ENCODE peak calls at places on chromosome 6, in eight cellular contexts. D is progenitor cell of endocrine pancreas; H is NCI-H2081; E is stimulated activated naive CD8-positive, alpha-beta T cell treated with anti-CD3 and anti-CD28 coated beads, Interleukin-15, Interleukin-2, amounts not matched to agents 100 U/mL and 50 U/mL, for 24 hours; M is NCI-H774; L is fibroblast of pulmonary artery; Y is activated CD8-positive, alpha-beta memory T cell treated with anti-CD3 and anti-CD28 coated beads, Interleukin-2, amount 10 ng/mL, durations not matched to agents 7 days and 5 days; F is NCI-H510A treated with DMSO at 0.1 percent for 48 hours. B is an unnamed sample.

GRCh38 chr6:158031191-158031444 is 49.5 kb downstream of the SYNJ2 start:
- DNase-seq in M (no peak), D (no peak), H (no peak), E (no peak), L (no peak), F (no peak), Y (no peak), B (no peak)

GRCh38 chr6:112502348-112503130 is 155.4 kb downstream of the RFPL4B start:
- DNase-seq in M (no peak), F (no peak), E (no peak), D (no peak), H (no peak), L (peak), Y (no peak), B (no peak)

GRCh38 chr6:132798820-132799538 is 542 bp upstream of the SLC18B1 start:
- DNase-seq in M (peak), E (peak), F (peak), Y (peak), H (peak), L (peak), D (peak), B (peak)

GRCh38 chr6:1389791-1390070 is 355 bp downstream of the FOXF2 start:
- DNase-seq in D (no peak), H (no peak), Y (no peak), L (no peak), E (no peak), F (no peak), M (no peak), B (no peak)

GRCh38 chr6:50821431-50822077 is 2.9 kb downstream of the TFAP2B start:
- DNase-seq in Y (no peak), E (no peak), L (no peak), D (no peak), F (no peak), M (no peak), H (no peak), B (no peak)

GRCh38 chr6:14763139-14763538 is 482.7 kb upstream of the JARID2 start:
- DNase-seq in F (no peak), E (no peak), Y (no peak), L (peak), D (no peak), M (no peak), H (no peak), B (peak)

GRCh38 chr6:113558966-113559365 is 298.2 kb upstream of the MARCKS start:
- DNase-seq in E (no peak), L (peak), M (no peak), D (no peak), H (no peak), Y (no peak), F (no peak), B (peak)

GRCh38 chr6:99589907-99590493 is 16.6 kb upstream of the PRDM13 start:
- DNase-seq in F (no peak), L (no peak), D (no peak), M (no peak), Y (no peak), E (no peak), H (no peak), B (no peak)

GRCh38 chr6:163398796-163399195 is 15.7 kb upstream of the QKI start:
- DNase-seq in L (no peak), Y (no peak), E (no peak), M (no peak), F (no peak), H (no peak), D (no peak), B (no peak)

GRCh38 chr6:21595951-21596378 is 2.4 kb downstream of the SOX4 start:
- DNase-seq in D (no peak), Y (no peak), M (no peak), L (no peak), H (no peak), F (no peak), E (peak), B (no peak)

GRCh38 chr6:142696689-142697088 is 248.3 kb downstream of the HIVEP2 start:
- DNase-seq in H (no peak), F (no peak), E (no peak), L (no peak), M (no peak), Y (no peak), D (no peak), B (no peak)

GRCh38 chr6:37657117-37657886 is 40.4 kb downstream of the MDGA1 start:
- DNase-seq in L (no peak), Y (no peak), H (no peak), D (no peak), E (no peak), M (no peak), F (no peak), B (peak)

GRCh38 chr6:50884364-50884763 is 65.7 kb downstream of the TFAP2B start:
- DNase-seq in M (no peak), L (no peak), Y (no peak), D (no peak), H (no peak), E (no peak), F (no peak), B (no peak)

GRCh38 chr6:158567871-158568401 is 8.0 kb downstream of the TMEM181 start:
- DNase-seq in M (no peak), E (no peak), Y (peak), L (no peak), F (no peak), D (no peak), H (no peak), B (no peak)

GRCh38 chr6:118894425-118895240 is 681 bp downstream of the ASF1A start:
- DNase-seq in H (peak), D (peak), E (peak), Y (peak), F (no peak), L (peak), M (peak), B (peak)

GRCh38 chr6:13165518-13166186 is 162.7 kb downstream of the TBC1D7 start:
- DNase-seq in E (no peak), M (no peak), D (no peak), F (no peak), L (peak), Y (no peak), H (no peak), B (no peak)

GRCh38 chr6:99013661-99014458 is 66.1 kb upstream of the FBXL4 start:
- DNase-seq in Y (no peak), L (no peak), E (no peak), M (no peak), H (no peak), D (no peak), F (no peak), B (peak)

GRCh38 chr6:42988486-42989020 is 4.2 kb downstream of the PPP2R5D start:
- DNase-seq in L (peak), E (no peak), F (no peak), Y (no peak), D (no peak), M (no peak), H (no peak), B (no peak)

GRCh38 chr6:108837236-108837971 is 10.8 kb upstream of the ARMC2 start:
- DNase-seq in E (no peak), Y (no peak), H (no peak), D (no peak), M (no peak), F (no peak), L (no peak), B (no peak)

GRCh38 chr6:166203641-166204222 is 36.1 kb upstream of the TBXT start:
- DNase-seq in M (no peak), D (no peak), L (no peak), H (no peak), Y (no peak), E (no peak), F (no peak), B (no peak)

GRCh38 chr6:111872521-111873177 is 603 bp downstream of the FYN start:
- DNase-seq in D (peak), Y (peak), F (no peak), M (peak), H (peak), L (peak), E (peak), B (peak)

GRCh38 chr6:45411959-45412358 is 34.2 kb upstream of the SUPT3H start:
- DNase-seq in H (no peak), D (no peak), F (no peak), E (no peak), L (no peak), M (no peak), Y (no peak), B (no peak)

GRCh38 chr6:68296126-68296525 is 339.0 kb upstream of the ADGRB3 start:
- DNase-seq in D (no peak), Y (no peak), E (no peak), M (no peak), H (no peak), L (peak), F (no peak), B (no peak)

GRCh38 chr6:136952714-136953260 is 30.7 kb downstream of the SLC35D3 start:
- DNase-seq in E (no peak), F (peak), Y (no peak), H (peak), D (no peak), L (no peak), M (peak), B (no peak)

B was measured in brain microvascular endothelial cell.